ENCODE peak calls at places on chromosome 20, in ten cellular contexts. One of them, this sample, is unnamed.

GRCh38 chr20:45028424-45029136 is 62.3 kb downstream of the STK4 start:
- DNase-seq in lower leg skin: no peak
- DNase-seq in esophagus squamous epithelium: no peak
- DNase-seq in tibial nerve: no peak
- DNase-seq in sigmoid colon: no peak
- DNase-seq in uterus: no peak
- DNase-seq in heart left ventricle: no peak
- DNase-seq in NB4: no peak
- DNase-seq in spleen: no peak
- DNase-seq in body of pancreas: no peak
- DNase-seq in this sample: no peak

GRCh38 chr20:63276956-63277355 is 4.3 kb downstream of the ARFGAP1 start:
- DNase-seq in lower leg skin: no peak
- DNase-seq in esophagus squamous epithelium: no peak
- DNase-seq in tibial nerve: no peak
- DNase-seq in sigmoid colon: no peak
- DNase-seq in uterus: no peak
- DNase-seq in heart left ventricle: no peak
- DNase-seq in NB4: no peak
- DNase-seq in spleen: no peak
- DNase-seq in body of pancreas: no peak
- DNase-seq in this sample: no peak

GRCh38 chr20:17558941-17559304 is 11.0 kb upstream of the DSTN start:
- DNase-seq in lower leg skin: no peak
- DNase-seq in esophagus squamous epithelium: no peak
- DNase-seq in tibial nerve: no peak
- DNase-seq in sigmoid colon: no peak
- DNase-seq in uterus: no peak
- DNase-seq in heart left ventricle: no peak
- DNase-seq in NB4: no peak
- DNase-seq in spleen: no peak
- DNase-seq in body of pancreas: no peak
- DNase-seq in this sample: no peak

GRCh38 chr20:63050406-63050805 is 43.6 kb upstream of the BHLHE23 start:
- DNase-seq in lower leg skin: no peak
- DNase-seq in esophagus squamous epithelium: no peak
- DNase-seq in tibial nerve: no peak
- DNase-seq in sigmoid colon: no peak
- DNase-seq in uterus: no peak
- DNase-seq in heart left ventricle: no peak
- DNase-seq in NB4: no peak
- DNase-seq in spleen: peak
- DNase-seq in body of pancreas: no peak
- DNase-seq in this sample: no peak

GRCh38 chr20:21564127-21564773 is 50.4 kb upstream of the NKX2-2 start:
- DNase-seq in lower leg skin: no peak
- DNase-seq in esophagus squamous epithelium: no peak
- DNase-seq in tibial nerve: no peak
- DNase-seq in sigmoid colon: no peak
- DNase-seq in uterus: no peak
- DNase-seq in heart left ventricle: no peak
- DNase-seq in NB4: no peak
- DNase-seq in spleen: no peak
- DNase-seq in body of pancreas: peak
- DNase-seq in this sample: no peak

GRCh38 chr20:21615617-21616080 is 89.8 kb upstream of the PAX1 start:
- DNase-seq in lower leg skin: no peak
- DNase-seq in esophagus squamous epithelium: no peak
- DNase-seq in tibial nerve: peak
- DNase-seq in sigmoid colon: no peak
- DNase-seq in uterus: no peak
- DNase-seq in heart left ventricle: no peak
- DNase-seq in NB4: peak
- DNase-seq in spleen: no peak
- DNase-seq in body of pancreas: peak
- DNase-seq in this sample: peak

GRCh38 chr20:17606001-17606400 is 36.1 kb downstream of the DSTN start:
- DNase-seq in lower leg skin: no peak
- DNase-seq in esophagus squamous epithelium: no peak
- DNase-seq in tibial nerve: no peak
- DNase-seq in sigmoid colon: no peak
- DNase-seq in uterus: no peak
- DNase-seq in heart left ventricle: no peak
- DNase-seq in NB4: no peak
- DNase-seq in spleen: no peak
- DNase-seq in body of pancreas: no peak
- DNase-seq in this sample: no peak

GRCh38 chr20:61253640-61254511 is 1.8 kb downstream of the CDH4 start:
- DNase-seq in lower leg skin: no peak
- DNase-seq in esophagus squamous epithelium: no peak
- DNase-seq in tibial nerve: no peak
- DNase-seq in sigmoid colon: no peak
- DNase-seq in uterus: no peak
- DNase-seq in heart left ventricle: no peak
- DNase-seq in NB4: no peak
- DNase-seq in spleen: no peak
- DNase-seq in body of pancreas: peak
- DNase-seq in this sample: no peak

GRCh38 chr20:6705106-6705766 is 62.2 kb upstream of the BMP2 start:
- DNase-seq in lower leg skin: no peak
- DNase-seq in esophagus squamous epithelium: no peak
- DNase-seq in tibial nerve: no peak
- DNase-seq in sigmoid colon: no peak
- DNase-seq in uterus: no peak
- DNase-seq in heart left ventricle: no peak
- DNase-seq in NB4: peak
- DNase-seq in spleen: no peak
- DNase-seq in body of pancreas: no peak
- DNase-seq in this sample: no peak

GRCh38 chr20:8388146-8388545 is 256.1 kb downstream of the PLCB1 start:
- DNase-seq in lower leg skin: no peak
- DNase-seq in esophagus squamous epithelium: no peak
- DNase-seq in tibial nerve: no peak
- DNase-seq in sigmoid colon: no peak
- DNase-seq in uterus: no peak
- DNase-seq in heart left ventricle: no peak
- DNase-seq in NB4: no peak
- DNase-seq in spleen: no peak
- DNase-seq in body of pancreas: no peak
- DNase-seq in this sample: no peak

GRCh38 chr20:46695888-46696287 is 6.6 kb upstream of the TP53RK start:
- DNase-seq in lower leg skin: no peak
- DNase-seq in esophagus squamous epithelium: no peak
- DNase-seq in tibial nerve: no peak
- DNase-seq in sigmoid colon: no peak
- DNase-seq in uterus: no peak
- DNase-seq in heart left ventricle: no peak
- DNase-seq in NB4: no peak
- DNase-seq in spleen: no peak
- DNase-seq in body of pancreas: no peak
- DNase-seq in this sample: no peak

GRCh38 chr20:21706345-21707195 is 1.1 kb downstream of the PAX1 start:
- DNase-seq in lower leg skin: no peak
- DNase-seq in esophagus squamous epithelium: no peak
- DNase-seq in tibial nerve: no peak
- DNase-seq in sigmoid colon: no peak
- DNase-seq in uterus: no peak
- DNase-seq in heart left ventricle: no peak
- DNase-seq in NB4: no peak
- DNase-seq in spleen: peak
- DNase-seq in body of pancreas: no peak
- DNase-seq in this sample: no peak

GRCh38 chr20:6599876-6600275 is 167.6 kb upstream of the BMP2 start:
- DNase-seq in lower leg skin: no peak
- DNase-seq in esophagus squamous epithelium: no peak
- DNase-seq in tibial nerve: no peak
- DNase-seq in sigmoid colon: no peak
- DNase-seq in uterus: no peak
- DNase-seq in heart left ventricle: no peak
- DNase-seq in NB4: no peak
- DNase-seq in spleen: no peak
- DNase-seq in body of pancreas: no peak
- DNase-seq in this sample: no peak

GRCh38 chr20:17969884-17970409 is 1.1 kb downstream of the MGME1 start:
- DNase-seq in lower leg skin: peak
- DNase-seq in esophagus squamous epithelium: no peak
- DNase-seq in tibial nerve: peak
- DNase-seq in sigmoid colon: no peak
- DNase-seq in uterus: no peak
- DNase-seq in heart left ventricle: no peak
- DNase-seq in NB4: peak
- DNase-seq in spleen: peak
- DNase-seq in body of pancreas: peak
- DNase-seq in this sample: peak

GRCh38 chr20:37807901-37808751 is 94.8 kb upstream of the VSTM2L start:
- DNase-seq in lower leg skin: no peak
- DNase-seq in esophagus squamous epithelium: no peak
- DNase-seq in tibial nerve: no peak
- DNase-seq in sigmoid colon: no peak
- DNase-seq in uterus: no peak
- DNase-seq in heart left ventricle: no peak
- DNase-seq in NB4: peak
- DNase-seq in spleen: no peak
- DNase-seq in body of pancreas: no peak
- DNase-seq in this sample: no peak
- TF ChIP-seq CTCF in lower leg skin: no peak
- TF ChIP-seq CTCF in esophagus squamous epithelium: no peak
- TF ChIP-seq CTCF in tibial nerve: no peak
- TF ChIP-seq CTCF in sigmoid colon: no peak
- TF ChIP-seq CTCF in uterus: no peak
- TF ChIP-seq CTCF in heart left ventricle: no peak
- TF ChIP-seq CTCF in NB4: no peak
- TF ChIP-seq CTCF in spleen: no peak
- TF ChIP-seq CTCF in body of pancreas: no peak
- TF ChIP-seq CTCF in this sample: no peak

GRCh38 chr20:57475388-57476072 is 49.4 kb downstream of the CTCFL start:
- DNase-seq in lower leg skin: no peak
- DNase-seq in esophagus squamous epithelium: no peak
- DNase-seq in tibial nerve: no peak
- DNase-seq in sigmoid colon: peak
- DNase-seq in uterus: peak
- DNase-seq in heart left ventricle: no peak
- DNase-seq in NB4: no peak
- DNase-seq in spleen: no peak
- DNase-seq in body of pancreas: no peak
- DNase-seq in this sample: no peak

GRCh38 chr20:57476641-57477461 is 48.1 kb downstream of the CTCFL start:
- DNase-seq in lower leg skin: no peak
- DNase-seq in esophagus squamous epithelium: no peak
- DNase-seq in tibial nerve: no peak
- DNase-seq in sigmoid colon: peak
- DNase-seq in uterus: no peak
- DNase-seq in heart left ventricle: peak
- DNase-seq in NB4: peak
- DNase-seq in spleen: peak
- DNase-seq in body of pancreas: no peak
- DNase-seq in this sample: no peak

GRCh38 chr20:57474191-57474590 is 50.7 kb downstream of the CTCFL start:
- DNase-seq in lower leg skin: no peak
- DNase-seq in esophagus squamous epithelium: no peak
- DNase-seq in tibial nerve: no peak
- DNase-seq in sigmoid colon: peak
- DNase-seq in uterus: no peak
- DNase-seq in heart left ventricle: no peak
- DNase-seq in NB4: peak
- DNase-seq in spleen: no peak
- DNase-seq in body of pancreas: no peak
- DNase-seq in this sample: no peak

GRCh38 chr20:57474816-57475215 is 50.1 kb downstream of the CTCFL start:
- DNase-seq in lower leg skin: no peak
- DNase-seq in esophagus squamous epithelium: no peak
- DNase-seq in tibial nerve: no peak
- DNase-seq in sigmoid colon: peak
- DNase-seq in uterus: no peak
- DNase-seq in heart left ventricle: peak
- DNase-seq in NB4: peak
- DNase-seq in spleen: peak
- DNase-seq in body of pancreas: no peak
- DNase-seq in this sample: peak

GRCh38 chr20:57476073-57476526 is 48.8 kb downstream of the CTCFL start:
- DNase-seq in lower leg skin: no peak
- DNase-seq in esophagus squamous epithelium: no peak
- DNase-seq in tibial nerve: no peak
- DNase-seq in sigmoid colon: peak
- DNase-seq in uterus: no peak
- DNase-seq in heart left ventricle: peak
- DNase-seq in NB4: peak
- DNase-seq in spleen: peak
- DNase-seq in body of pancreas: no peak
- DNase-seq in this sample: no peak
- TF ChIP-seq POLR2A in lower leg skin: no peak
- TF ChIP-seq POLR2A in esophagus squamous epithelium: no peak
- TF ChIP-seq POLR2A in tibial nerve: no peak
- TF ChIP-seq POLR2A in sigmoid colon: no peak
- TF ChIP-seq POLR2A in uterus: no peak
- TF ChIP-seq POLR2A in heart left ventricle: no peak
- TF ChIP-seq POLR2A in NB4: no peak
- TF ChIP-seq POLR2A in spleen: no peak
- TF ChIP-seq POLR2A in body of pancreas: no peak
- TF ChIP-seq POLR2A in this sample: no peak

DNA sequence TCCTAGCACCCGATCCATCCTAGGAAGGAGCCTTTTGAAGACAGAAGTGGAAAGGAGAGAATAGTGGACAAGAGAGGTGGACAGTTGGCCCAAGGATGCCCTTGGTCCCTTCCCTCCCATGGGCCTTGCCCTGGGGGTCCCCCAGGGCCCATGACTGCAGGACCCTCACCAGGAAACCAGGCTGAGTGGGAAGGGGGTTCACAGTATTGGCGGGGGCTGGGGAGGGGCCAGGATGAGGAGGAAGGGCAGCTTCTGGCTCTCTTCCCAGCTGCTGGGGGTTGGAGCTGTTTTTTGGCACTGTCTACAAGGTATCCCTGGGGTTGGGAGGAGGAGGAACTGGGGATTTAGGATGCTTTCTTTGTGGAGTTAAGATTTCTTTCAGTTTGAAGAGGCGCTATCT is 4.0 kb upstream of the DSN1 start:
- DNase-seq in lower leg skin: no peak
- DNase-seq in esophagus squamous epithelium: no peak
- DNase-seq in tibial nerve: no peak
- DNase-seq in sigmoid colon: no peak
- DNase-seq in uterus: no peak
- DNase-seq in heart left ventricle: no peak
- DNase-seq in NB4: no peak
- DNase-seq in spleen: peak
- DNase-seq in body of pancreas: no peak
- DNase-seq in this sample: no peak
- H3K4me3 ChIP-seq in lower leg skin: no peak
- H3K4me3 ChIP-seq in esophagus squamous epithelium: no peak
- H3K4me3 ChIP-seq in tibial nerve: no peak
- H3K4me3 ChIP-seq in sigmoid colon: no peak
- H3K4me3 ChIP-seq in uterus: no peak
- H3K4me3 ChIP-seq in heart left ventricle: no peak
- H3K4me3 ChIP-seq in NB4: no peak
- H3K4me3 ChIP-seq in spleen: no peak
- H3K4me3 ChIP-seq in body of pancreas: no peak
- H3K4me3 ChIP-seq in this sample: no peak

DNA sequence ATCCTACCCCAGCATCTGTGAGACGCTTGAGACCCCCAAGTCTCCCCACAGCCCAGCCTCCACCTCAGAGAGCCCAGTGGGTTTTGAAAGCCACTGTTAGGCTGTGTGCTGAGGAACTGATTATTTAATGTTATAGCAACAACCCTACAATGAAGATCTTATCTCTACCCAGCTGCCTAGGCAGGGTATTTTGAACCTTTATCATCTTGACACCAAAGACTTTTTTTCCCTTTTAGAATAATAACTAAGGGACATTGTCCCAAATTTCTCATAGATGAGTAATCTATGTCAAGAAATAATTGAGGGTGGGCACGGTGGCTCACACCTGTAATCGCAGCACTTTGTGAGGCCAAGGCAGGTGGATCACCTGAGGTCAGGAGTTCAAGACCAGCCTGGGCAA is 26.2 kb downstream of the HM13 start:
- DNase-seq in lower leg skin: no peak
- DNase-seq in esophagus squamous epithelium: no peak
- DNase-seq in tibial nerve: no peak
- DNase-seq in sigmoid colon: no peak
- DNase-seq in uterus: no peak
- DNase-seq in heart left ventricle: no peak
- DNase-seq in NB4: no peak
- DNase-seq in spleen: no peak
- DNase-seq in body of pancreas: no peak
- DNase-seq in this sample: no peak
- TF ChIP-seq CTCF in lower leg skin: no peak
- TF ChIP-seq CTCF in esophagus squamous epithelium: no peak
- TF ChIP-seq CTCF in tibial nerve: no peak
- TF ChIP-seq CTCF in sigmoid colon: no peak
- TF ChIP-seq CTCF in uterus: no peak
- TF ChIP-seq CTCF in heart left ventricle: no peak
- TF ChIP-seq CTCF in NB4: no peak
- TF ChIP-seq CTCF in spleen: no peak
- TF ChIP-seq CTCF in body of pancreas: no peak
- TF ChIP-seq CTCF in this sample: no peak